ENCODE peak calls at places on chromosomes 4 and X, in seven cellular contexts. One of them, this sample, is unnamed.

GRCh38 chrX:134603806-134604700 is 54.2 kb downstream of the PLAC1 start:
- DNase-seq in transverse colon: no peak
- DNase-seq in GM12891: no peak
- DNase-seq in prostate gland: no peak
- DNase-seq in stomach: no peak
- DNase-seq in K562: no peak
- DNase-seq in esophagus muscularis mucosa: no peak
- DNase-seq in this sample: no peak

GRCh38 chr4:147059064-147059731 is 113.5 kb upstream of the TTC29 start:
- DNase-seq in transverse colon: no peak
- DNase-seq in GM12891: no peak
- DNase-seq in prostate gland: no peak
- DNase-seq in stomach: no peak
- DNase-seq in K562: no peak
- DNase-seq in esophagus muscularis mucosa: no peak
- DNase-seq in this sample: no peak

GRCh38 chr4:114015444-114015899 is 36.0 kb upstream of the ARSJ start:
- DNase-seq in transverse colon: no peak
- DNase-seq in GM12891: no peak
- DNase-seq in prostate gland: peak; percentile 43
- DNase-seq in stomach: no peak
- DNase-seq in K562: no peak
- DNase-seq in esophagus muscularis mucosa: no peak
- DNase-seq in this sample: no peak

GRCh38 chrX:44872319-44872816 is 620 bp upstream of the KDM6A start:
- DNase-seq in transverse colon: peak; percentile 65
- DNase-seq in GM12891: no peak
- DNase-seq in prostate gland: peak; percentile 10
- DNase-seq in stomach: peak; percentile 61
- DNase-seq in K562: peak; percentile 49
- DNase-seq in esophagus muscularis mucosa: no peak
- DNase-seq in this sample: peak; percentile 77

GRCh38 chr4:152894673-152895072 is 41.5 kb upstream of the FHDC1 start:
- DNase-seq in transverse colon: no peak
- DNase-seq in GM12891: no peak
- DNase-seq in prostate gland: no peak
- DNase-seq in stomach: no peak
- DNase-seq in K562: no peak
- DNase-seq in esophagus muscularis mucosa: no peak
- DNase-seq in this sample: no peak

GRCh38 chr4:147547314-147548056 is 66.6 kb downstream of the EDNRA start:
- DNase-seq in transverse colon: no peak
- DNase-seq in GM12891: no peak
- DNase-seq in prostate gland: no peak
- DNase-seq in stomach: no peak
- DNase-seq in K562: no peak
- DNase-seq in esophagus muscularis mucosa: no peak
- DNase-seq in this sample: no peak

GRCh38 chr4:80462537-80463207 is 127.1 kb downstream of the CFAP299 start:
- DNase-seq in transverse colon: no peak
- DNase-seq in GM12891: no peak
- DNase-seq in prostate gland: no peak
- DNase-seq in stomach: no peak
- DNase-seq in K562: no peak
- DNase-seq in esophagus muscularis mucosa: no peak
- DNase-seq in this sample: no peak

GRCh38 chrX:23369037-23369436 is 34.4 kb downstream of the PTCHD1 start:
- DNase-seq in transverse colon: no peak
- DNase-seq in GM12891: no peak
- DNase-seq in prostate gland: no peak
- DNase-seq in stomach: no peak
- DNase-seq in K562: no peak
- DNase-seq in esophagus muscularis mucosa: no peak
- DNase-seq in this sample: no peak

GRCh38 chr4:66294626-66295025 is 624.3 kb upstream of the EPHA5 start:
- DNase-seq in transverse colon: no peak
- DNase-seq in GM12891: no peak
- DNase-seq in prostate gland: no peak
- DNase-seq in stomach: no peak
- DNase-seq in K562: no peak
- DNase-seq in esophagus muscularis mucosa: no peak
- DNase-seq in this sample: no peak

GRCh38 chrX:74613350-74614192 is 853 bp downstream of the RLIM start:
- DNase-seq in transverse colon: peak; percentile 7
- DNase-seq in GM12891: no peak
- DNase-seq in prostate gland: peak; percentile 3
- DNase-seq in stomach: peak; percentile 26
- DNase-seq in K562: peak; percentile 12
- DNase-seq in esophagus muscularis mucosa: no peak
- DNase-seq in this sample: no peak

GRCh38 chrX:73448379-73448778 is 1.5 kb downstream of the CDX4 start:
- DNase-seq in transverse colon: no peak
- DNase-seq in GM12891: no peak
- DNase-seq in prostate gland: no peak
- DNase-seq in stomach: no peak
- DNase-seq in K562: no peak
- DNase-seq in esophagus muscularis mucosa: no peak
- DNase-seq in this sample: no peak

GRCh38 chr4:148749403-148749802 is 307.2 kb upstream of the NR3C2 start:
- DNase-seq in transverse colon: no peak
- DNase-seq in GM12891: no peak
- DNase-seq in prostate gland: no peak
- DNase-seq in stomach: no peak
- DNase-seq in K562: no peak
- DNase-seq in esophagus muscularis mucosa: no peak
- DNase-seq in this sample: no peak

GRCh38 chr4:80538276-80538926 is 202.9 kb downstream of the CFAP299 start:
- DNase-seq in transverse colon: no peak
- DNase-seq in GM12891: no peak
- DNase-seq in prostate gland: no peak
- DNase-seq in stomach: no peak
- DNase-seq in K562: no peak
- DNase-seq in esophagus muscularis mucosa: no peak
- DNase-seq in this sample: no peak

GRCh38 chr4:176270669-176271068 is 1.6 kb upstream of the ASB5 start:
- DNase-seq in transverse colon: no peak
- DNase-seq in GM12891: no peak
- DNase-seq in prostate gland: no peak
- DNase-seq in stomach: no peak
- DNase-seq in K562: no peak
- DNase-seq in esophagus muscularis mucosa: no peak
- DNase-seq in this sample: peak; percentile 78

DNA sequence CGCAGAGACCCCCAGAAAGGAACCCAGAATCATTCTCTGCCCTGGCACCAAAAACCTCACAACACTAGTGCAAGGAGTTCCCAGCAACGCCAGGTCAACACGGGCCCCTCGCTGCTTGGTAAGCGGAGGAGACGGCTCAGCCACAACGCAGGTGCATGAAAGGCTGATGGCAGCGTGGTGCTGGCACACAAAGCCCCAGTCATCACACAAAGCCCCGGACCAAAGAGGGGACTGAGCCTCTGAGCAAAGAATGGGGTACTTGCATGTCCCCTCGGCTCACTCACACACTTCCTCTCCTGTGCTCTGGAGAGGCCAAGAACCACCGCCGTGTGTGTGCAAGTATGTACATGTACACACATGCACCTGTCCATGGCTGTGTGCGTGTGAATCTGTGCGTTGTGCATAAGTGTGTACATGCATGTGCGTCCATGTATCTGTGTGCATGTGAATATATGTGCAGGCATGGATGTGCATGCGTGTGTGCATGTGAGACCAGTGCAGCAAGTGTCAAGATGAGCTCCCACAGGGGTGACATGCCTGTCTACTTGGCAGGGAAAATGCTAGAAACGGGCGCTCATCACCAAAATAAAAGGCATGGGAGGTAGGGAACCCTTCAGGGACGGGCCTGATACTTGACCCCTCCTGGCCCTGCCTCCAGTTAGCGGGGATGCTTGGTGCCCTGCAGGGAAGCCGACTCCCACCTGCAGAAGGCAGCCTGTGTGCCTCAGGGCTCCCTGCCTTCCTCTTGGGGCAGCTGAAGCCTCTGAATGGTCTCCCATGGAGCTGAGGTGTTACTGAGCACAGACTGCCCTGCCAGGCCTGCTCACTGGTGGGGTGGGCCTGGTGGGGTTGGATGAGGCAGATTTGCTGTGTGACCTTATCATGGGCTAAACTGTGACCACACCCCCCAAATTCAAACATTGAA is 60.4 kb downstream of the ZFYVE28 start:
- DNase-seq in transverse colon: peak; percentile 5
- DNase-seq in GM12891: no peak
- DNase-seq in prostate gland: no peak
- DNase-seq in stomach: no peak
- DNase-seq in K562: no peak
- DNase-seq in esophagus muscularis mucosa: no peak
- DNase-seq in this sample: peak; percentile 41
- TF ChIP-seq POLR2AphosphoS5 in transverse colon: no peak
- TF ChIP-seq POLR2AphosphoS5 in GM12891: no peak
- TF ChIP-seq POLR2AphosphoS5 in prostate gland: no peak
- TF ChIP-seq POLR2AphosphoS5 in stomach: no peak
- TF ChIP-seq POLR2AphosphoS5 in K562: no peak
- TF ChIP-seq POLR2AphosphoS5 in esophagus muscularis mucosa: no peak
- TF ChIP-seq POLR2AphosphoS5 in this sample: no peak

GRCh38 chr4:145481164-145481941 is at the start of gene SMAD1:
- DNase-seq in transverse colon: peak; percentile 86
- DNase-seq in GM12891: peak; percentile 43
- DNase-seq in prostate gland: peak; percentile 83
- DNase-seq in stomach: peak; percentile 88
- DNase-seq in K562: peak; percentile 12
- DNase-seq in esophagus muscularis mucosa: peak; percentile 93
- DNase-seq in this sample: peak; percentile 90
- TF ChIP-seq POLR2A in transverse colon: peak; percentile 77
- TF ChIP-seq POLR2A in GM12891: no peak
- TF ChIP-seq POLR2A in prostate gland: peak; percentile 60
- TF ChIP-seq POLR2A in stomach: no peak
- TF ChIP-seq POLR2A in K562: no peak
- TF ChIP-seq POLR2A in esophagus muscularis mucosa: peak; percentile 62
- TF ChIP-seq POLR2A in this sample: no peak

DNA sequence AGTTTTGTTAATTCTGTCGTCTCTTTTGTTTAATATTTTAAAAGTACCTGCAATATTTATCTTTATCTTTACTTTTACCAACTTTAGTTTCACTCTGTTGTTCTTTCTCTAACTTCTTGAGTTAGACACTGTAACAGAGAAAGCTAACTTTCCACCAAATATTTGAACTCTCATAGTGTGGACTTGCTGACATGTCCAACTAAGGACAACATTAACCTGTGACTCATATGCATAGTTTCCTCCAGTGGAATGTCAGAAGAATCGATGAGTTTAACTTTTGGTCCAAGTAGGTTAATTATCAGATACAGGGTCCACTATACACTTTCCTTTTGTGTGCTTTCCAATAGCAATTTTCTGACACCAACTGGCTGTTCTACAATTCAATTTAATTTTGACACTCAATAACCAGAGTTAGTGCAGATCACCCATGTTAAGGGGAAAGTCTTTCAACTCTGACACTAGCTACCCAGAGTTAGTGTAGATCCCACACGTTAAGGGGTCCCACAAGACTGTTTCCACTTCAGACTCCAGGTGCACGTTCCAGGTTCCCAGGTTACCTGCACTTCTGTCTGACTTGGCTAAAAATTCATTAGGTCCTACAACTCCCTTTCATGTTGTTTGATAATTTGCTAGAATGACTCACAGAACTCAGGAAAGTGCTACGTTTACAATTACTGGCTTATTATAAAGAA is 559.0 kb upstream of the AMOT start:
- DNase-seq in transverse colon: no peak
- DNase-seq in GM12891: no peak
- DNase-seq in prostate gland: no peak
- DNase-seq in stomach: no peak
- DNase-seq in K562: no peak
- DNase-seq in esophagus muscularis mucosa: no peak
- DNase-seq in this sample: no peak
- TF ChIP-seq POLR2AphosphoS5 in transverse colon: no peak
- TF ChIP-seq POLR2AphosphoS5 in GM12891: no peak
- TF ChIP-seq POLR2AphosphoS5 in prostate gland: no peak
- TF ChIP-seq POLR2AphosphoS5 in stomach: no peak
- TF ChIP-seq POLR2AphosphoS5 in K562: no peak
- TF ChIP-seq POLR2AphosphoS5 in esophagus muscularis mucosa: no peak
- TF ChIP-seq POLR2AphosphoS5 in this sample: no peak

DNA sequence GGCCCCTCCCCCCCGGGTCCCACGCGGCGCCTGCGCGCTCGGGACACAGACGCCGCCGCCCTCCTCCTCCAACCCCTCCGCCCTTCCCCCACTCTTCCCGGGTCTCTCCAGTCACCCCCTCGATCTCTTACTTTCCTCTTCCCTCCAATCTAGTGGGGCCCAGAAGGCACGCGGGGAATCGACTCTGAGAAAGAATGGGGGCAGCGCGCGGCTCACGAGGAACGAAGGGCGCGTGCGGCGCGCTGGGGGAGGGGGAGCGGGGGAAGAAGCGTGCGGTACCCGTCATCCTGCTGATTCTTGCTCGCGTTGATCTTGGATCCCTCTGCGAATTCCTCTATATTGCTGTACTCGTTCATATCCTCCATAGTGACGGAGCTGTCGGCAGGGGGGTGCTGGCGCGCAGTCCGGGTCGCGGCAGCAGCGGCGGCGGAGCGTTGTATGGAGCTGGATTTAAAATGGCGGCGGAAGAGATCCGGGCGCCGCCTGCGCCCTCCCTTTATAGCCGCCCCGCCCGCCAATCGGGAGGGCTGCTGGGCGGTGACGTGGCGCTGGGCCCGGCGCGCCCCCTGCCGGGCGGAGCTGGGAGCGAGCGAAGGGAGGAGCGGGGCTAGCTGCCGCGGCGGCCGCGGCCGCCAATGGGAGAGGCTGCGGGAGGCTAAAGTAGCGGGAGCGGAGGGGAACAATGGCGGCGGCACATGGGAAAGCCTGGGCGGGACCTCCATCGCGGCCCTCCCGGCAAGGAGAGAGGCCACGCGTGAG is 1.1 kb downstream of the HNRNPDL start:
- DNase-seq in transverse colon: peak; percentile 95
- DNase-seq in GM12891: peak; percentile 86
- DNase-seq in prostate gland: peak; percentile 90
- DNase-seq in stomach: peak; percentile 94
- DNase-seq in K562: peak; percentile 85
- DNase-seq in esophagus muscularis mucosa: peak; percentile 96
- DNase-seq in this sample: peak; percentile 96
- TF ChIP-seq POLR2A in transverse colon: peak; percentile 86
- TF ChIP-seq POLR2A in GM12891: peak; percentile 88
- TF ChIP-seq POLR2A in prostate gland: peak; percentile 79
- TF ChIP-seq POLR2A in stomach: peak; percentile 11
- TF ChIP-seq POLR2A in K562: peak; percentile 98
- TF ChIP-seq POLR2A in esophagus muscularis mucosa: peak; percentile 79
- TF ChIP-seq POLR2A in this sample: peak; percentile 82

This sample was measured in sigmoid colon.